ENCODE peak calls at places on chromosomes 6 and 20, in eight cellular contexts. Z is uterus, U is left lung, V is lower leg skin, K is mucosa of descending colon, T is GM12865, H is AG04450, G is pancreas. M is an unnamed sample.

GRCh38 chr6:20215310-20215709 is 3.0 kb upstream of the MBOAT1 start:
- DNase-seq in Z (no peak), U (no peak), V (no peak), K (no peak), T (no peak), H (no peak), G (no peak), M (no peak)

GRCh38 chr6:31710490-31711219 is 4.0 kb downstream of the LY6G6F start:
- DNase-seq in Z (no peak), U (no peak), V (no peak), K (no peak), T (no peak), H (no peak), G (no peak), M (no peak)

GRCh38 chr6:149651056-149651455 is 2.5 kb upstream of the KATNA1 start:
- DNase-seq in Z (no peak), U (no peak), V (no peak), K (no peak), T (peak; percentile 54), H (no peak), G (no peak), M (no peak)

GRCh38 chr6:10740061-10740460 is 7.5 kb upstream of the TMEM14B start:
- DNase-seq in Z (no peak), U (no peak), V (no peak), K (no peak), T (no peak), H (no peak), G (no peak), M (no peak)

GRCh38 chr6:28212510-28213212 is 12.4 kb upstream of the ZSCAN9 start:
- DNase-seq in Z (no peak), U (peak; percentile 58), V (no peak), K (peak; percentile 56), T (peak; percentile 89), H (peak; percentile 71), G (peak; percentile 56), M (peak; percentile 89)

GRCh38 chr20:4901031-4901818 is 100.1 kb downstream of the SLC23A2 start:
- DNase-seq in Z (no peak), U (no peak), V (no peak), K (no peak), T (no peak), H (no peak), G (no peak), M (no peak)

GRCh38 chr20:14336667-14337066 is 745 bp downstream of the FLRT3 start:
- DNase-seq in Z (no peak), U (no peak), V (no peak), K (no peak), T (peak; percentile 17), H (no peak), G (no peak), M (peak; percentile 58)

GRCh38 chr20:64101731-64102621 is 5.4 kb downstream of the NPBWR2 start:
- DNase-seq in Z (no peak), U (no peak), V (no peak), K (peak; percentile 57), T (peak; percentile 42), H (no peak), G (peak; percentile 92), M (no peak)

GRCh38 chr6:42142118-42142835 is at the start of gene C6orf132:
- DNase-seq in Z (peak; percentile 34), U (peak; percentile 73), V (peak; percentile 51), K (peak; percentile 88), T (no peak), H (no peak), G (peak; percentile 93), M (peak; percentile 60)

GRCh38 chr6:169240591-169241390 is 12.9 kb downstream of the THBS2 start:
- DNase-seq in Z (peak; percentile 15), U (peak; percentile 31), V (no peak), K (no peak), T (no peak), H (no peak), G (no peak), M (no peak)

GRCh38 chr20:64265201-64265600 is 9.7 kb downstream of the PCMTD2 start:
- DNase-seq in Z (no peak), U (no peak), V (no peak), K (no peak), T (no peak), H (no peak), G (no peak), M (peak; percentile 55)

GRCh38 chr6:151370509-151371078 is 20.8 kb downstream of the ZBTB2 start:
- DNase-seq in Z (no peak), U (no peak), V (no peak), K (no peak), T (no peak), H (no peak), G (no peak), M (peak; percentile 76)

GRCh38 chr6:73285674-73286283 is 22.8 kb upstream of the KHDC1 start:
- DNase-seq in Z (no peak), U (no peak), V (no peak), K (no peak), T (peak; percentile 33), H (peak; percentile 23), G (no peak), M (peak; percentile 80)

GRCh38 chr6:5657684-5658429 is 348.9 kb downstream of the NRN1 start:
- DNase-seq in Z (no peak), U (no peak), V (no peak), K (no peak), T (no peak), H (no peak), G (no peak), M (no peak)

GRCh38 chr6:149449831-149450678 is 34.8 kb downstream of the ZC3H12D start:
- DNase-seq in Z (no peak), U (peak; percentile 7), V (no peak), K (peak; percentile 46), T (no peak), H (no peak), G (no peak), M (no peak)

GRCh38 chr6:163291622-163292021 is 122.9 kb upstream of the QKI start:
- DNase-seq in Z (no peak), U (no peak), V (no peak), K (no peak), T (no peak), H (no peak), G (no peak), M (peak; percentile 72)

GRCh38 chr20:50113420-50114224 is 672 bp upstream of the UBE2V1 start:
- DNase-seq in Z (no peak), U (no peak), V (no peak), K (no peak), T (no peak), H (no peak), G (no peak), M (no peak)

GRCh38 chr20:25339608-25340007 is 51.0 kb downstream of the ABHD12 start:
- DNase-seq in Z (no peak), U (no peak), V (no peak), K (no peak), T (no peak), H (no peak), G (no peak), M (no peak)
- H3K4me3 ChIP-seq in Z (no peak overlapping the region), U (no peak overlapping the region), V (no peak overlapping the region), K (no peak overlapping the region), T (no peak overlapping the region), H (no peak overlapping the region), G (peak overlapping the region; percentile 10), M (no peak overlapping the region)

GRCh38 chr20:35603695-35604443 is 11.8 kb upstream of the SPAG4 start:
- DNase-seq in Z (no peak), U (no peak), V (no peak), K (no peak), T (no peak), H (no peak), G (peak; percentile 31), M (no peak)

GRCh38 chr20:35602851-35603495 is 12.7 kb upstream of the SPAG4 start:
- DNase-seq in Z (no peak), U (no peak), V (no peak), K (no peak), T (no peak), H (no peak), G (peak; percentile 34), M (no peak)

GRCh38 chr20:35606127-35606526 is 9.5 kb upstream of the SPAG4 start:
- DNase-seq in Z (no peak), U (no peak), V (no peak), K (no peak), T (no peak), H (no peak), G (no peak), M (no peak)

GRCh38 chr20:35601990-35602389 is 13.6 kb upstream of the SPAG4 start:
- DNase-seq in Z (no peak), U (no peak), V (no peak), K (no peak), T (no peak), H (no peak), G (no peak), M (no peak)

GRCh38 chr20:35604444-35604750 is 11.2 kb upstream of the SPAG4 start:
- DNase-seq in Z (no peak), U (no peak), V (no peak), K (no peak), T (peak; percentile 44), H (no peak), G (peak; percentile 67), M (peak; percentile 24)
- TF ChIP-seq CTCF in Z (no peak), U (no peak), V (no peak), K (peak; percentile 11), T (peak; percentile 40), H (peak; percentile 36), G (no peak), M (peak; percentile 59)

DNA sequence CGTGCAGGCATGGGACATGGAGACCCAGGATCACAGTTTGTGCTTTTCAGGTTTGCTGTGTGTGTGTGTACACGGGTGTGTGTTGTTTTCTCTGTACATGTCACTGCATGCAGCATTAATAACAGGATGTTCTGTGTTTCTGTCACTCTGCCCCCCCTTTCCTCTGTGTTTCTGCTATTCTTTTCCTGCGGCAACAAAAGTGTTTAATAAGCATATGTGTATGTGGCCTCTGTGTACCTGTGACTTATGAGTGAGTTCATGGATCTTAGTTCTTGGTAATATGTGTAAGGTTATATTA is 9.8 kb downstream of the SYNGAP1 start:
- DNase-seq in Z (no peak), U (no peak), V (no peak), K (no peak), T (no peak), H (no peak), G (no peak), M (no peak)
- H3K4me3 ChIP-seq in Z (no peak overlapping the region), U (no peak overlapping the region), V (no peak overlapping the region), K (no peak overlapping the region), T (no peak overlapping the region), H (no peak overlapping the region), G (no peak overlapping the region), M (no peak overlapping the region)

GRCh38 chr6:90495216-90495817 is 91.6 kb downstream of the MAP3K7 start:
- DNase-seq in Z (no peak), U (no peak), V (no peak), K (no peak), T (no peak), H (no peak), G (no peak), M (no peak)

GRCh38 chr6:90500458-90500857 is 86.4 kb downstream of the MAP3K7 start:
- DNase-seq in Z (no peak), U (no peak), V (no peak), K (no peak), T (no peak), H (no peak), G (no peak), M (no peak)

GRCh38 chr6:90496617-90497016 is 90.3 kb downstream of the MAP3K7 start:
- DNase-seq in Z (no peak), U (no peak), V (no peak), K (no peak), T (no peak), H (no peak), G (no peak), M (no peak)

GRCh38 chr6:90496191-90496590 is 90.7 kb downstream of the MAP3K7 start:
- DNase-seq in Z (no peak), U (no peak), V (no peak), K (no peak), T (no peak), H (no peak), G (no peak), M (no peak)

GRCh38 chr6:90497411-90497810 is 89.5 kb downstream of the MAP3K7 start:
- DNase-seq in Z (no peak), U (no peak), V (no peak), K (no peak), T (no peak), H (no peak), G (no peak), M (no peak)
- TF ChIP-seq CTCF in Z (no peak), U (no peak), V (no peak), K (no peak), T (no peak), H (no peak), G (no peak), M (no peak)

M was measured in choroid plexus epithelial cell.